ENCODE peak calls at places on chromosomes 13 and 19, in seven cellular contexts. T, X, U, P, V, K and A are unnamed samples.

GRCh38 chr19:6071840-6072239 is 38.5 kb downstream of the RFX2 start:
- DNase-seq in P (no peak), V (no peak), K (no peak), U (no peak), X (no peak), T (no peak), A (no peak)

GRCh38 chr19:33248954-33249613 is 23.4 kb upstream of the SLC7A10 start:
- DNase-seq in P (no peak), K (no peak), T (no peak), V (peak), U (no peak), X (no peak), A (no peak)

GRCh38 chr13:100438059-100438788 is 150.4 kb downstream of the GGACT start:
- DNase-seq in U (no peak), K (no peak), V (no peak), T (no peak), X (no peak), P (no peak), A (no peak)

GRCh38 chr13:111241862-111242261 is 78.6 kb upstream of the TEX29 start:
- DNase-seq in X (no peak), P (no peak), T (no peak), U (no peak), V (no peak), K (no peak), A (no peak)

GRCh38 chr13:23440821-23441608 is 7.5 kb upstream of the SACS start:
- DNase-seq in X (no peak), K (no peak), U (no peak), P (peak), V (peak), T (no peak), A (no peak)

GRCh38 chr13:110134801-110135200 is 172.2 kb downstream of the COL4A1 start:
- DNase-seq in U (no peak), P (no peak), K (no peak), V (no peak), T (no peak), X (no peak), A (no peak)

GRCh38 chr19:5293607-5294089 is 47.0 kb downstream of the PTPRS start:
- DNase-seq in K (no peak), P (peak), U (no peak), X (no peak), T (peak), V (no peak), A (peak)

GRCh38 chr19:54357381-54357780 is 7.3 kb downstream of the LAIR1 start:
- DNase-seq in X (no peak), K (no peak), U (no peak), T (no peak), V (no peak), P (no peak), A (no peak)

GRCh38 chr13:112885782-112886268 is 83.2 kb upstream of the MCF2L start:
- DNase-seq in X (no peak), K (peak), P (peak), T (peak), U (no peak), V (peak), A (peak)

GRCh38 chr19:16143399-16144215 is at the start of gene HSH2D:
- DNase-seq in K (no peak), V (no peak), X (peak), U (peak), T (no peak), P (peak), A (no peak)

GRCh38 chr19:27580906-27581305 is 1632.0 kb downstream of the UQCRFS1 start:
- DNase-seq in X (no peak), V (no peak), U (no peak), P (no peak), T (no peak), K (no peak), A (no peak)

GRCh38 chr13:100128373-100128772 is 39.5 kb downstream of the PCCA start:
- DNase-seq in X (no peak), P (no peak), V (peak), T (no peak), K (no peak), U (no peak), A (peak)

GRCh38 chr13:109500146-109500773 is 286.1 kb downstream of the IRS2 start:
- DNase-seq in U (no peak), X (no peak), K (no peak), P (no peak), V (peak), T (peak), A (peak)

GRCh38 chr19:5155586-5156210 is 184.9 kb downstream of the PTPRS start:
- DNase-seq in K (no peak), P (no peak), T (no peak), X (no peak), U (no peak), V (no peak), A (no peak)

GRCh38 chr13:74250738-74251190 is 116.6 kb upstream of the KLF12 start:
- DNase-seq in U (no peak), X (no peak), P (no peak), V (no peak), K (peak), T (no peak), A (peak)

GRCh38 chr13:109782066-109782822 is 4.1 kb downstream of the IRS2 start:
- DNase-seq in X (no peak), K (no peak), U (no peak), V (no peak), P (no peak), T (no peak), A (peak)

GRCh38 chr19:5985098-5985783 is 7.3 kb upstream of the RANBP3 start:
- DNase-seq in X (no peak), T (no peak), V (no peak), U (no peak), P (no peak), K (peak), A (no peak)

GRCh38 chr19:860481-861098 is 1.1 kb downstream of the CFD start:
- DNase-seq in P (peak), U (no peak), X (peak), V (peak), K (no peak), T (peak), A (peak)

GRCh38 chr13:100392709-100393630 is 195.6 kb downstream of the GGACT start:
- DNase-seq in U (peak), T (no peak), P (peak), X (peak), K (peak), V (peak), A (peak)

GRCh38 chr13:75495938-75496337 is 14.0 kb upstream of the TBC1D4 start:
- DNase-seq in T (no peak), K (peak), U (no peak), V (no peak), X (no peak), P (no peak), A (no peak)

GRCh38 chr13:27298849-27299248 is 28.2 kb downstream of the RASL11A start:
- DNase-seq in K (no peak), V (no peak), T (no peak), X (no peak), P (no peak), U (no peak), A (no peak)

GRCh38 chr13:59422646-59423045 is 741.1 kb downstream of the DIAPH3 start:
- DNase-seq in V (no peak), K (no peak), P (no peak), T (no peak), X (no peak), U (no peak), A (no peak)

DNA sequence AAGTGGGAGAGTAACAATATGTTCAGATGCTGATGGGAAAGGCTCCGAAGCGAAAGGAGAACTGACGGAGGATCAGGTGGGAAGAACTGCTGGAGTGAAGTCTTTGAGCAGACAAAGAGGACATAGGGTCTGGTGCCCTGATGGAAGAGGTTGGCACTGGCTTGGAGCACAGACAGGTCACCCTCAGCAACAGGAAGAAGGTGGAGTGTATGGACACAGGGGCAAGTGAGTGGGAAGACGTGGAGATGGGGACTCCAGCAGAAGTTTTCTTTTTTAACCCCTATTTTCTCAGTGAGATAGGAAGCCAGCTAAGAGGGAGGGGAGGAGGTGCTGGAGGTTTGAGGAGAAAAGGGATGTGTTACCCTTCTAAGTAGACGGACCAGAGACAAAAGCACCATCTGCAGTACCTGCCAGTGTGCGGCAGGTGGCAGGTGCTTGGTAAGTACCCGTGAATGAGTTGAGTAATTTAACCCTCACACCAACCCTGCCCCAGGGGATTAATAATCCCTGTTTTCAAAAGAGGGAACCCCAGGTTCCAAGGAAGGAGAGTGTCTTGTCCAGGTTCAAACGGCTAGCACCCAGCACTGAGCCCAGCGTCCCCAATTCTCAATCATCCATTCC is 11.2 kb downstream of the HAS1 start:
- DNase-seq in X (no peak), P (no peak), V (peak), U (no peak), T (peak), K (no peak), A (no peak)
- TF ChIP-seq CTCF in X (peak), P (no peak), V (peak), U (peak), T (peak), K (peak), A (peak)

GRCh38 chr19:47740866-47741519 is 4.4 kb upstream of the NOP53 start:
- DNase-seq in V (no peak), P (no peak), K (no peak), U (no peak), X (no peak), T (no peak), A (no peak)

GRCh38 chr19:47749326-47749725 is 4.0 kb downstream of the NOP53 start:
- DNase-seq in X (peak), T (no peak), K (no peak), P (no peak), V (no peak), U (peak), A (no peak)

GRCh38 chr19:47741544-47742125 is 3.7 kb upstream of the NOP53 start:
- DNase-seq in X (no peak), P (no peak), U (no peak), T (no peak), K (no peak), V (no peak), A (no peak)

GRCh38 chr19:47742636-47743035 is 2.7 kb upstream of the NOP53 start:
- DNase-seq in K (no peak), T (no peak), U (no peak), X (no peak), V (no peak), P (no peak), A (no peak)

DNA sequence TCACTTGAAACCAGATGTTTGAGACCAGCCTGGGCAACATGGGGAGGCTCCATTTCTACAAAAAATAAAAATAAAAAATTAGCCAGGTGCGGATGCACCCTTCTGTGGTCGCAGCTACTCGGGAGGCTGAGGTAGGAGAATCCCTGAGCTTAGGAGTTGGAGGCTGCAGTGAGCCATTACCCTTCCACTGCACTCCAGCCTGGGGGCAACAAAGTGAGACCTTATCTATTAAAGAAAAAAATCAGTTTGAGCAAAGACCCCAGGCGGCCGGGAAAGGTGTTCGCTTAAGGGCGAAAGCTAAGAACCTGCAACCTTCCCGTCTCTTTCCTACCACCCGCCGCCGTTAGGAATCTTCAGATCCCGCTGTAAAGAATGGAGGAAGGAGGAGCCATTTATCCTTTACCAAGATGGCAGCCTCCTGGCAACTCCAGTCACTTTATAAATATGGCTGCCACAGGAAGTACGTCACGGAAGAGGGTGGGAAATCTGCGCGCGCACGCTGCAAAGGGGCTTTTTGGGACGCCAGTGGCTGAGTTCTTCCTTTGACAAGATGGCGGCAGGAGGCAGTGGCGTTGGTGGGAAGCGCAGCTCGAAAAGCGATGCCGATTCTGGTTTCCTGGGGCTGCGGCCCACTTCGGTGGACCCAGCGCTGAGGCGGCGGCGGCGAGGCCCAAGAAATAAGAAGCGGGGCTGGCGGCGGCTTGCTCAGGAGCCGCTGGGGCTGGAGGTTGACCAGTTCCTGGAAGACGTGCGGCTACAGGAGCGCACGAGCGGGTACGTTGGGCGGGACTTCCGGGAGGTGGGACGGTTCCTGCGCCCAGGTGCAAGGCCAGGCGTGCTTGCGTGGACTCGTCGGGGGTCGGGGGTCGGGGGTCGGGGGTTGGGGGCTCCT is at the start of gene NOP53:
- DNase-seq in K (peak), V (peak), U (peak), T (peak), X (peak), P (peak), A (peak)
- TF ChIP-seq CTCF in K (no peak), V (no peak), U (no peak), T (no peak), X (no peak), P (no peak), A (no peak)

GRCh38 chr19:40743926-40744325 is 6.4 kb downstream of the ACTMAP start:
- DNase-seq in P (no peak), V (no peak), K (no peak), T (no peak), U (no peak), X (no peak), A (no peak)

GRCh38 chr19:40742477-40742876 is 7.8 kb downstream of the ACTMAP start:
- DNase-seq in P (no peak), K (no peak), T (no peak), X (no peak), U (no peak), V (no peak), A (no peak)

GRCh38 chr19:40739871-40740703 is 10.2 kb downstream of the ACTMAP start:
- DNase-seq in T (peak), V (no peak), P (no peak), U (no peak), K (no peak), X (no peak), A (no peak)

GRCh38 chr19:40740747-40741146 is 9.5 kb downstream of the ACTMAP start:
- DNase-seq in X (no peak), V (no peak), T (no peak), P (peak), U (no peak), K (peak), A (no peak)

DNA sequence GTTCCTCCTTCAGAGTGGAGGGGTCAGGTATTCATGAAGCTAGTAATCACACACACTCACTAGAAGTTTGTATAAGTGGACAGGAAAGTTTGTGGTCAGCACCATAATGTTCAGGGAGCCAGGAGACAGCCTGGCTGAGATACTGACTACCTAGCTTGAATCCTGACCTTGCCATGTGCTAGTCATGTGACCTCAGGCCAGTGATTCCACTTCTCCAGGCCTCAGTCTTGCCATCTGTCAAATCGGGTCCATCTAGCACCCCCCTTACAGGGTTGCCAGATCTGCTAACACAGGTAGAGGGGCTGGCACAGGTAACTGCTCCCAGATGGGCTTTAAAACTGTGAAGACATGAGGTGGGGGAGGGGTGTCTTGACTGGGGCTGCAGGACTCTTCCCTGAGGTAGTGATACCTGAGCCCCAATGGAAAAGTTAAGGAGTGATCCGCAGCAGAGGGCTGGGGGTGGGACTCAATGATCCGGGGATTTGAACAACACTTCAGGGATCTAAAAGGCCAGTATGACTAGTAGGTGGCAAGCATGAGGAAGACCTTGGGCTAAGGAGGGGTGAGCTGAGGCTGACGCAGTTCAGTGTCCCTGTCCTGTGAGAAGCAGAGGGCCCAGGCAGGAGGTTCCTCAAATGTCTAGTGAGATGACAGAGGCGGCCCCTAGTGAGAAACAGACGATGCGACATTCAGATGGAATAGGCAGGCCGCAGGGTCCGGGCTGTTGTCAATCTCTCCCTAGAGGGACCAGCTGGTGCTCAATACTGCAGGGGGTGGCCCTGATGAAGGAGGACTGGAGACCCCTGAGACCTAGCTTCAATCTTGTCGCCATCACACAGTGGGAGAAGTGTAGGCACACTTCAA is 8.5 kb downstream of the ACTMAP start:
- DNase-seq in X (no peak), U (no peak), T (peak), K (no peak), P (no peak), V (no peak), A (no peak)
- TF ChIP-seq CTCF in X (no peak), U (no peak), T (no peak), K (no peak), P (no peak), V (no peak), A (no peak)

GRCh38 chr19:46025825-46026224 is 3.0 kb upstream of the PGLYRP1 start:
- DNase-seq in T (no peak), V (no peak), U (no peak), P (no peak), K (no peak), X (no peak), A (no peak)
- TF ChIP-seq CTCF in T (no peak), V (no peak), U (no peak), P (no peak), K (no peak), X (no peak), A (no peak)

GRCh38 chr13:44238011-44238421 is 135.6 kb upstream of the SERP2 start:
- DNase-seq in X (no peak), V (no peak), K (peak), P (no peak), T (no peak), U (no peak), A (peak)

GRCh38 chr13:44240611-44241010 is 133.0 kb upstream of the SERP2 start:
- DNase-seq in V (no peak), U (no peak), X (no peak), T (peak), K (no peak), P (no peak), A (no peak)

GRCh38 chr13:44241638-44242037 is 132.0 kb upstream of the SERP2 start:
- DNase-seq in P (no peak), X (no peak), K (no peak), V (no peak), T (no peak), U (no peak), A (no peak)

GRCh38 chr13:44244288-44244687 is 129.3 kb upstream of the SERP2 start:
- DNase-seq in T (no peak), K (peak), P (no peak), U (no peak), X (no peak), V (no peak), A (no peak)

DNA sequence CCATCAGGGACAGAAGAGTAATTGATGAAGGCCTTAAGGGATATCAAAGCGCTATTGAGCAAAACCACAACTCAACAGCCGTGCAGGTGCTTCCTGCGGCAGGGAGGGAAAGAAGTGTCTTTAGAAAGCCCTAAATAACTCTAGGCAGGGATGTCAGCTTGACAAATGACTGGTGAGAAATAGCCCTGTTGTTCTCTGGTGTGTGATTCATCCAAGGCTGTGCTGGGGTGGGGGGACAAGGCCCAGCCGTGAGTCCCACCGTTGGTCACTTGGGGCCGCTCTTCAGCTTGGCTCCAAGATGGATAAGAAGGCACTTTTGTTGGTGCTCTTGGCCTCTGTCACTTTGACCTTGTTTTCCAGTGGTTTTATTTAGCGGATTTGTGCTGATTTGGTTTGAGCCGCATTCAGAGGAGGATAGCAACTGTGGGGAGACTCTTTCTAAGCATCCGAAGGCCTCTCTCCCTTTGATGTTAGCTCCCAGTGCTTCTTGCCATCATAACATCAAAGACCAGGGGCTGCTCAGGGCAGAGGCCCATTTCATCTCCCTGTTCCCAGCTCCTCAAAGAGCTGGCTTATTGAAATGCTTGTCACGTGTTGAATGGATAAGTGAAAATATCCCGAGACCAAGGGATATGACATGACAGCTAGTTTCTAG is 130.3 kb upstream of the SERP2 start:
- DNase-seq in V (peak), U (no peak), T (peak), K (no peak), X (peak), P (peak), A (peak)
- TF ChIP-seq CTCF in V (no peak), U (peak), T (peak), K (peak), X (peak), P (peak), A (peak)

GRCh38 chr13:32538621-32539246 is at the start of gene N4BP2L2:
- DNase-seq in T (peak), K (peak), U (peak), X (peak), V (peak), P (peak), A (peak)
- TF ChIP-seq CTCF in T (no peak), K (peak), U (no peak), X (peak), V (peak), P (no peak), A (peak)

GRCh38 chr19:49684983-49685553 is 4.3 kb upstream of the ADM5 start:
- DNase-seq in P (no peak), T (no peak), K (no peak), X (no peak), V (no peak), U (no peak), A (no peak)
- TF ChIP-seq CTCF in P (no peak), T (no peak), K (no peak), X (no peak), V (no peak), U (no peak), A (no peak)